ENCODE peak calls at places on chromosomes 2 and 18, in four cellular contexts. L is heart right ventricle, V is NCI-H1105, Q is IMR-90. A is an unnamed sample.

GRCh38 chr2:33859791-33860461 is 260.8 kb upstream of the FAM98A start:
- DNase-seq in L (no peak), V (no peak), Q (no peak), A (no peak)

GRCh38 chr2:47221956-47222355 is 66.8 kb upstream of the STPG4 start:
- DNase-seq in L (no peak), V (peak; percentile 5), Q (peak; percentile 47), A (no peak)

GRCh38 chr2:99424391-99424790 is 65.4 kb downstream of the REV1 start:
- DNase-seq in L (no peak), V (no peak), Q (no peak), A (no peak)

GRCh38 chr2:20430035-20430434 is 16.8 kb upstream of the RHOB start:
- DNase-seq in L (no peak), V (no peak), Q (no peak), A (no peak)

GRCh38 chr2:133365117-133365516 is 203.1 kb downstream of the NCKAP5 start:
- DNase-seq in L (no peak), V (no peak), Q (peak; percentile 26), A (no peak)

GRCh38 chr2:212537311-212538155 is 1.1 kb downstream of the ERBB4 start:
- DNase-seq in L (peak; percentile 44), V (peak; percentile 13), Q (no peak), A (peak; percentile 43)

GRCh38 chr2:9258501-9258900 is 51.9 kb downstream of the ASAP2 start:
- DNase-seq in L (no peak), V (no peak), Q (no peak), A (no peak)

GRCh38 chr18:56175309-56175708 is 463.1 kb downstream of the TXNL1 start:
- DNase-seq in L (no peak), V (no peak), Q (no peak), A (no peak)

GRCh38 chr2:88027709-88028389 is 11.5 kb upstream of the RNU2-63P start:
- DNase-seq in L (no peak), V (no peak), Q (no peak), A (no peak)

GRCh38 chr18:32349728-32350395 is 120.8 kb downstream of the GAREM1 start:
- DNase-seq in L (no peak), V (no peak), Q (peak; percentile 97), A (no peak)

GRCh38 chr2:183207110-183207509 is 82.9 kb downstream of the NUP35 start:
- DNase-seq in L (no peak), V (no peak), Q (peak; percentile 28), A (no peak)

GRCh38 chr2:16362611-16363010 is 303.0 kb downstream of the CYRIA start:
- DNase-seq in L (no peak), V (no peak), Q (no peak), A (no peak)

GRCh38 chr2:230974096-230974913 is 21.6 kb upstream of the SPATA3 start:
- DNase-seq in L (no peak), V (no peak), Q (peak; percentile 59), A (no peak)

GRCh38 chr2:207422307-207422960 is 107.3 kb upstream of the CREB1 start:
- DNase-seq in L (no peak), V (no peak), Q (no peak), A (no peak)

A was measured in mucosa of descending colon.